ENCODE peak calls at places on chromosomes 3 and 15, in seven cellular contexts. K is H9, V is mesendoderm, A is IMR-90, S is neuronal stem cell, T is trophoblast cell, O is H1. R is an unnamed sample. For H3K4me1, the result is how much of the 10 kb centered on the place peaks cover.

GRCh38 chr3:30521156-30521555 is 85.2 kb upstream of the TGFBR2 start:
- DNase-seq in K (no peak), O (no peak), T (peak), A (no peak), V (no peak), S (no peak), R (no peak)

GRCh38 chr3:53056442-53056841 is 10.6 kb upstream of the SFMBT1 start:
- DNase-seq in K (no peak), V (peak), A (peak), T (no peak), O (no peak), S (no peak), R (peak)

GRCh38 chr15:95281470-95281869 is 1049.0 kb upstream of the NR2F2 start:
- DNase-seq in V (no peak), S (no peak), K (no peak), O (no peak), T (peak), A (peak), R (no peak)

GRCh38 chr3:48472923-48473616 is 26.5 kb downstream of the ATRIP start:
- DNase-seq in A (peak), S (peak), T (peak), K (peak), O (peak), V (peak), R (peak)

GRCh38 chr3:48851407-48851806 is 3.7 kb upstream of the PRKAR2A start:
- DNase-seq in O (no peak), K (no peak), T (peak), V (peak), A (peak), S (peak), R (peak)

GRCh38 chr15:78950906-78951840 is 6.3 kb upstream of the CTSH start:
- DNase-seq in S (no peak), T (peak), K (no peak), V (peak), O (no peak), A (peak), R (peak)

GRCh38 chr3:117200962-117201361 is 491.4 kb downstream of the TUSC7 start:
- DNase-seq in O (no peak), S (no peak), T (no peak), V (no peak), K (no peak), A (no peak), R (no peak)

GRCh38 chr15:95742836-95743235 is 587.7 kb upstream of the NR2F2 start:
- DNase-seq in K (no peak), T (no peak), V (no peak), A (no peak), O (no peak), S (no peak), R (peak)

GRCh38 chr3:158775001-158775400 is 26.9 kb upstream of the MFSD1 start:
- DNase-seq in S (no peak), V (no peak), O (no peak), K (no peak), A (no peak), T (no peak), R (peak)

GRCh38 chr15:68199340-68199739 is 5.8 kb downstream of the CALML4 start:
- DNase-seq in K (no peak), V (no peak), T (no peak), O (no peak), A (no peak), S (no peak), R (no peak)
- H4K8ac ChIP-seq in K (no peak), V (no peak), T (no peak), O (peak), A (no peak), S (no peak), R (peak)

GRCh38 chr15:51114437-51115119 is 19.9 kb upstream of the TNFAIP8L3 start:
- DNase-seq in K (no peak), O (no peak), A (no peak), T (no peak), V (no peak), S (no peak), R (no peak)

GRCh38 chr15:51110171-51110570 is 15.5 kb upstream of the TNFAIP8L3 start:
- DNase-seq in V (no peak), O (no peak), S (no peak), A (no peak), K (no peak), T (no peak), R (no peak)

GRCh38 chr15:51108933-51109550 is 14.3 kb upstream of the TNFAIP8L3 start:
- DNase-seq in S (no peak), O (no peak), K (no peak), V (no peak), T (peak), A (peak), R (peak)

GRCh38 chr15:51111061-51111460 is 16.4 kb upstream of the TNFAIP8L3 start:
- DNase-seq in O (no peak), K (no peak), A (peak), S (no peak), V (no peak), T (no peak), R (no peak)

DNA sequence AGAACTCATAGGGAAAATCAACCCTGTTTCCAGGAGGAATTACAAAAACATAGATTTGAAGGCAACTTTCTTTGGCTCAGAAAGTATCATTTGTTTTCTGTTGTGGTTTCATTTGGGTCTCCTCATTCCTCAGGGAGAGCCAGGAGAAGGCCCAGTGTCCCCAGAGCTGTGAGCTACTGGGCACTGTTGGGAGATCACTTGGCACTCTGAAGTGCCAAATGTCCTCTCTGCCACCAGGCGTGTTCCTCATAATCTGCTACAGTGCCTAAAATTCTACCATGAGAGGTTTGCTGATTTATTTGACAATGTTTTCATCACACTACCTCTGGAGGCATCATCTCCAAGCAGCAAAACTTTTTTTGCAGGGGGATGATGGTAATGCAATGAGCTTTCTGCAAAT is 17.4 kb upstream of the TNFAIP8L3 start:
- DNase-seq in K (no peak), A (no peak), O (no peak), T (no peak), V (no peak), S (no peak), R (no peak)
- H3K4me1 ChIP-seq in K (under half), A (under half), O (under half), T (under half), V (under half), S (under half), R (under half)

GRCh38 chr3:69426291-69426690 is 40.4 kb upstream of the FRMD4B start:
- DNase-seq in A (no peak), S (no peak), V (no peak), T (no peak), O (no peak), K (no peak), R (no peak)
- H4K8ac ChIP-seq in A (no peak), S (no peak), V (no peak), T (no peak), O (no peak), K (no peak), R (no peak)

GRCh38 chr3:38266810-38267209 is 1.2 kb downstream of the SLC22A13 start:
- DNase-seq in T (no peak), O (no peak), S (no peak), K (no peak), A (no peak), V (no peak), R (no peak)

GRCh38 chr3:38264307-38264706 is 1.3 kb upstream of the SLC22A13 start:
- DNase-seq in K (no peak), V (no peak), A (no peak), S (no peak), O (no peak), T (peak), R (no peak)

GRCh38 chr3:38265604-38266307 is at the start of gene SLC22A13:
- DNase-seq in K (no peak), S (no peak), V (no peak), T (no peak), A (no peak), O (no peak), R (no peak)

GRCh38 chr3:38267689-38268477 is 2.3 kb downstream of the SLC22A13 start:
- DNase-seq in V (peak), O (no peak), T (no peak), A (no peak), K (peak), S (no peak), R (no peak)

GRCh38 chr3:38264779-38265178 is 833 bp upstream of the SLC22A13 start:
- DNase-seq in A (no peak), K (no peak), T (peak), O (no peak), S (no peak), V (no peak), R (no peak)
- H3K4me1 ChIP-seq in A (under half), K (under half), T (under half), O (under half), S (under half), V (under half), R (under half)

GRCh38 chr3:59570816-59571215 is 521.0 kb upstream of the CFAP20DC start:
- DNase-seq in A (no peak), K (no peak), V (peak), O (no peak), S (no peak), T (no peak), R (no peak)
- H4K8ac ChIP-seq in A (no peak), K (no peak), V (no peak), O (no peak), S (no peak), T (no peak), R (no peak)

GRCh38 chr15:65085207-65085753 is 8.7 kb downstream of the KBTBD13 start:
- DNase-seq in O (no peak), V (no peak), A (no peak), S (no peak), T (no peak), K (no peak), R (no peak)

GRCh38 chr15:65087411-65087810 is 10.9 kb downstream of the KBTBD13 start:
- DNase-seq in V (no peak), T (peak), S (no peak), K (no peak), O (no peak), A (no peak), R (no peak)

GRCh38 chr15:65085990-65086679 is 9.6 kb downstream of the KBTBD13 start:
- DNase-seq in A (peak), O (no peak), T (peak), S (no peak), V (peak), K (peak), R (no peak)

GRCh38 chr15:65087873-65088642 is 11.5 kb downstream of the KBTBD13 start:
- DNase-seq in V (no peak), O (no peak), K (no peak), T (peak), S (no peak), A (no peak), R (no peak)

DNA sequence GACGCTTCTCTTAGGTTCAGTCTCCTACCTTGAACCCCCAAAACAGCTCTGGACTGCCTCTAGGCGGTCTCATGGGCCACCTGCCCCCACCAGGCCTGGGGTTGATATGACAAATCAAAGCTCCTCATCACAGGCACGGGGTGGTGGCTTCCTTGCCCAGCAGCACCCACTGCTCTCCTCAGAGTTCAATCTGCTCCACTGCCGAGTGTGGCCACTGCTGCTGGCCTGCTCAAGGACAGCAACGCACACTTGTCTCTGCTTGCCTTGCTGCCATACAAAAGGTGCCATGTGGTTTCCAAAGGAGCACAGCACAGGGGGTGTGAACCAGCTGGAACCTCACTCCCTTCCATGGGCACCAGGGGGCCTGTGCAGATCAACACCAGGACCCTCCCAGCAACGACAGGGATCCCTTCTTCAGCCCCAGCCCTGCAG is 10.2 kb downstream of the KBTBD13 start:
- DNase-seq in T (no peak), A (no peak), V (no peak), O (no peak), S (no peak), K (no peak), R (no peak)
- H3K4me1 ChIP-seq in T (under half), A (under half), V (under half), O (under half), S (half or more), K (under half), R (under half)

DNA sequence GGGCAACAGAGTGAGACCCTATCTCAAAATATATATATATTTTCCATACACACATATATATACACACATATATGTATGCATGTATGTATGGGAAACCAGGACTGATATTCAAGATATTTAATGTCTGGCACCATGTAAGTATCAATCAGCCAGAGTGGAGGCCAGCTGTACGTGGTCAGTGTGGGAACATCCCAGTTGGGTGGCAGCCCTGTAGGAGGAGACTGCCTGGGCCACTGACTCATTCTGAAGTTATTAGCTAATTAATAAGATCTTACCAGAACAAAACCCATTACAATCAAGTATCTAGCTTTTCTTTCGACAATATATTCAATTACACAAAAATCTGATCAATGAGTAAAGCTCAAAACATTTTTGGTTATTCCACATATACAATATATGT is 85.1 kb upstream of the OCA2 start:
- DNase-seq in T (no peak), O (no peak), K (no peak), S (no peak), V (no peak), A (peak), R (peak)
- H4K8ac ChIP-seq in T (no peak), O (no peak), K (no peak), S (no peak), V (no peak), A (no peak), R (no peak)

GRCh38 chr15:60397772-60398445 is at the start of gene ANXA2:
- DNase-seq in O (no peak), S (no peak), V (peak), A (peak), T (peak), K (peak), R (peak)

GRCh38 chr15:60395276-60396011 is 2.3 kb downstream of the ANXA2 start:
- DNase-seq in K (no peak), T (no peak), V (no peak), A (no peak), S (no peak), O (no peak), R (peak)

GRCh38 chr15:60396100-60396499 is 1.7 kb downstream of the ANXA2 start:
- DNase-seq in K (no peak), A (no peak), O (no peak), T (peak), S (no peak), V (peak), R (peak)

GRCh38 chr15:60396560-60396963 is 1.2 kb downstream of the ANXA2 start:
- DNase-seq in T (peak), V (no peak), A (no peak), S (no peak), K (no peak), O (no peak), R (peak)

GRCh38 chr15:60396964-60397771 is 618 bp downstream of the ANXA2 start:
- DNase-seq in V (peak), O (no peak), S (no peak), K (peak), T (peak), A (peak), R (peak)
- H3K4me1 ChIP-seq in V (under half), O (under half), S (under half), K (under half), T (under half), A (under half), R (under half)

DNA sequence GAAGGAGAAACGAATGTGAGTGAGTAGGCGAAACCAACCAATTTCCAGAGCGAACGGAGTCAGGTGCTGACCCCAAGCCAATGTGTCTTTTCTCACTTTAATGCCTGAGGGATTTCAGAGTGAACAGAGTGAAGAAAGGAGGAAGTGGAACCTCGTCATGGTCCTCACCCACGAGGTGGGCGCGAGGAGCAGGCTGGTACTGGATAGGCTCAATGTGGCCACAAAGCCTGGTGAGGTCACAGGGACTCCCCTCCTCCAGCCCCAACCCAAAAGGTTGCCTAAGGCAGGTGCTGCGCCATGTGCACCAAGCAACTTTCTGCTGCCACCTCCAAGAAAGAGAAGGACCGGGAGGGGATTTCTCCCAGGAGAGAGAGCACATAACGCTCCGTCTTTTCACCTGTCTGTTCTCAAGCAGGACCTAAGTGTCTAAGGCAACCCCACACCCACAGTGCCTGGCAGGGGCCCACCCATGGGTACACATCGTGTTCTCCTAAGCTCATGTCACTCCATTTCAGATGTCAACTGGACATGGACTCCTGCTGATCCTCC is 3.8 kb downstream of the NRROS start:
- DNase-seq in T (peak), S (no peak), A (no peak), V (no peak), K (no peak), O (no peak), R (no peak)
- H4K8ac ChIP-seq in T (no peak), S (peak), A (no peak), V (no peak), K (peak), O (no peak), R (no peak)

GRCh38 chr3:188584958-188585689 is 431.2 kb downstream of the LPP start:
- DNase-seq in O (no peak), T (no peak), A (peak), K (no peak), V (peak), S (no peak), R (peak)
- H3K4me1 ChIP-seq in O (under half), T (under half), A (under half), K (under half), V (under half), S (under half), R (under half)

R was measured in mesenchymal stem cell.